ENCODE peak calls at places on chromosomes 7 and 10, in five cellular contexts. One of them, this sample, is unnamed.

GRCh38 chr10:49167629-49168540 is 20.3 kb downstream of the TMEM273 start:
- DNase-seq in thoracic aorta: no peak
- DNase-seq in heart right ventricle: no peak
- DNase-seq in gastrocnemius medialis: no peak
- DNase-seq in iPS DF 6.9: no peak
- DNase-seq in this sample: peak; percentile 44

GRCh38 chr7:145053781-145054180 is 217.9 kb upstream of the TPK1 start:
- DNase-seq in thoracic aorta: no peak
- DNase-seq in gastrocnemius medialis: no peak
- DNase-seq in heart right ventricle: no peak
- DNase-seq in iPS DF 6.9: no peak
- DNase-seq in this sample: no peak

GRCh38 chr7:106124176-106124575 is 12.1 kb upstream of the SYPL1 start:
- DNase-seq in heart right ventricle: no peak
- DNase-seq in iPS DF 6.9: no peak
- DNase-seq in gastrocnemius medialis: no peak
- DNase-seq in thoracic aorta: no peak
- DNase-seq in this sample: no peak

GRCh38 chr7:137343483-137343841 is at the start of gene PTN:
- DNase-seq in thoracic aorta: no peak
- DNase-seq in iPS DF 6.9: no peak
- DNase-seq in gastrocnemius medialis: no peak
- DNase-seq in heart right ventricle: peak; percentile 27
- DNase-seq in this sample: no peak

GRCh38 chr7:158516524-158516923 is 71.1 kb downstream of the PTPRN2 start:
- DNase-seq in thoracic aorta: no peak
- DNase-seq in heart right ventricle: no peak
- DNase-seq in gastrocnemius medialis: no peak
- DNase-seq in iPS DF 6.9: no peak
- DNase-seq in this sample: no peak

GRCh38 chr10:21146446-21146789 is 249.3 kb upstream of the NEBL start:
- DNase-seq in heart right ventricle: no peak
- DNase-seq in iPS DF 6.9: no peak
- DNase-seq in gastrocnemius medialis: no peak
- DNase-seq in thoracic aorta: no peak
- DNase-seq in this sample: no peak

GRCh38 chr10:80274396-80275134 is 14.9 kb downstream of the MAT1A start:
- DNase-seq in iPS DF 6.9: no peak
- DNase-seq in gastrocnemius medialis: no peak
- DNase-seq in heart right ventricle: no peak
- DNase-seq in thoracic aorta: no peak
- DNase-seq in this sample: no peak

GRCh38 chr7:73988197-73988596 is 39.8 kb upstream of the ELN start:
- DNase-seq in gastrocnemius medialis: no peak
- DNase-seq in heart right ventricle: peak; percentile 58
- DNase-seq in iPS DF 6.9: no peak
- DNase-seq in thoracic aorta: no peak
- DNase-seq in this sample: no peak

GRCh38 chr7:85719981-85720963 is 533.4 kb upstream of the SEMA3D start:
- DNase-seq in heart right ventricle: no peak
- DNase-seq in thoracic aorta: no peak
- DNase-seq in gastrocnemius medialis: no peak
- DNase-seq in iPS DF 6.9: no peak
- DNase-seq in this sample: no peak

GRCh38 chr10:46020871-46021553 is 9.4 kb downstream of the NCOA4 start:
- DNase-seq in heart right ventricle: no peak
- DNase-seq in gastrocnemius medialis: no peak
- DNase-seq in thoracic aorta: no peak
- DNase-seq in iPS DF 6.9: no peak
- DNase-seq in this sample: no peak

GRCh38 chr10:125105155-125105554 is 55.2 kb downstream of the CTBP2 start:
- DNase-seq in iPS DF 6.9: no peak
- DNase-seq in heart right ventricle: no peak
- DNase-seq in thoracic aorta: no peak
- DNase-seq in gastrocnemius medialis: no peak
- DNase-seq in this sample: no peak

GRCh38 chr10:112532053-112532658 is 85.1 kb downstream of the VTI1A start:
- DNase-seq in gastrocnemius medialis: no peak
- DNase-seq in heart right ventricle: no peak
- DNase-seq in thoracic aorta: no peak
- DNase-seq in iPS DF 6.9: no peak
- DNase-seq in this sample: no peak

GRCh38 chr10:32146166-32146565 is 89.9 kb upstream of the KIF5B start:
- DNase-seq in iPS DF 6.9: no peak
- DNase-seq in heart right ventricle: no peak
- DNase-seq in gastrocnemius medialis: no peak
- DNase-seq in thoracic aorta: no peak
- DNase-seq in this sample: no peak

GRCh38 chr7:100801833-100802568 is 25.3 kb downstream of the EPHB4 start:
- DNase-seq in heart right ventricle: no peak
- DNase-seq in thoracic aorta: no peak
- DNase-seq in iPS DF 6.9: no peak
- DNase-seq in gastrocnemius medialis: no peak
- DNase-seq in this sample: no peak

GRCh38 chr7:92461027-92462003 is 14.0 kb downstream of the GATAD1 start:
- DNase-seq in gastrocnemius medialis: no peak
- DNase-seq in iPS DF 6.9: no peak
- DNase-seq in heart right ventricle: no peak
- DNase-seq in thoracic aorta: no peak
- DNase-seq in this sample: no peak

GRCh38 chr10:63644398-63645142 is 123.4 kb downstream of the REEP3 start:
- DNase-seq in heart right ventricle: no peak
- DNase-seq in thoracic aorta: no peak
- DNase-seq in gastrocnemius medialis: no peak
- DNase-seq in iPS DF 6.9: no peak
- DNase-seq in this sample: no peak

GRCh38 chr10:21751341-21752310 is 217.6 kb downstream of the MLLT10 start:
- DNase-seq in thoracic aorta: no peak
- DNase-seq in heart right ventricle: no peak
- DNase-seq in iPS DF 6.9: peak; percentile 81
- DNase-seq in gastrocnemius medialis: no peak
- DNase-seq in this sample: no peak

GRCh38 chr7:35268953-35269352 is 15.1 kb upstream of the TBX20 start:
- DNase-seq in thoracic aorta: no peak
- DNase-seq in heart right ventricle: no peak
- DNase-seq in gastrocnemius medialis: no peak
- DNase-seq in iPS DF 6.9: no peak
- DNase-seq in this sample: no peak

GRCh38 chr7:144174613-144175012 is 8.7 kb upstream of the CTAGE4 start:
- DNase-seq in gastrocnemius medialis: no peak
- DNase-seq in heart right ventricle: no peak
- DNase-seq in thoracic aorta: no peak
- DNase-seq in iPS DF 6.9: no peak
- DNase-seq in this sample: no peak

GRCh38 chr7:9937944-9938631 is 1035.6 kb upstream of the PHF14 start:
- DNase-seq in thoracic aorta: no peak
- DNase-seq in iPS DF 6.9: no peak
- DNase-seq in heart right ventricle: no peak
- DNase-seq in gastrocnemius medialis: no peak
- DNase-seq in this sample: no peak

GRCh38 chr7:24877790-24878311 is 102.1 kb downstream of the OSBPL3 start:
- DNase-seq in heart right ventricle: no peak
- DNase-seq in thoracic aorta: no peak
- DNase-seq in gastrocnemius medialis: peak; percentile 5
- DNase-seq in iPS DF 6.9: no peak
- DNase-seq in this sample: no peak

GRCh38 chr7:24871765-24872164 is 108.2 kb downstream of the OSBPL3 start:
- DNase-seq in heart right ventricle: no peak
- DNase-seq in iPS DF 6.9: no peak
- DNase-seq in gastrocnemius medialis: no peak
- DNase-seq in thoracic aorta: no peak
- DNase-seq in this sample: no peak

GRCh38 chr7:138095972-138096935 is 20.0 kb downstream of the AKR1D1 start:
- DNase-seq in thoracic aorta: no peak
- DNase-seq in gastrocnemius medialis: no peak
- DNase-seq in iPS DF 6.9: no peak
- DNase-seq in heart right ventricle: no peak
- DNase-seq in this sample: no peak

GRCh38 chr7:151776446-151776845 is 100.5 kb downstream of the PRKAG2 start:
- DNase-seq in gastrocnemius medialis: no peak
- DNase-seq in heart right ventricle: no peak
- DNase-seq in thoracic aorta: no peak
- DNase-seq in iPS DF 6.9: no peak
- DNase-seq in this sample: no peak

GRCh38 chr10:129971381-129972144 is 7.5 kb upstream of the EBF3 start:
- DNase-seq in heart right ventricle: peak; percentile 73
- DNase-seq in iPS DF 6.9: no peak
- DNase-seq in thoracic aorta: no peak
- DNase-seq in gastrocnemius medialis: no peak
- DNase-seq in this sample: no peak

GRCh38 chr10:33114451-33114944 is 156.5 kb upstream of the ITGB1 start:
- DNase-seq in thoracic aorta: no peak
- DNase-seq in gastrocnemius medialis: no peak
- DNase-seq in iPS DF 6.9: no peak
- DNase-seq in heart right ventricle: no peak
- DNase-seq in this sample: no peak

GRCh38 chr7:94364816-94365215 is 29.9 kb upstream of the COL1A2 start:
- DNase-seq in heart right ventricle: no peak
- DNase-seq in gastrocnemius medialis: no peak
- DNase-seq in iPS DF 6.9: no peak
- DNase-seq in thoracic aorta: no peak
- DNase-seq in this sample: no peak

GRCh38 chr7:94366827-94367226 is 27.9 kb upstream of the COL1A2 start:
- DNase-seq in heart right ventricle: no peak
- DNase-seq in gastrocnemius medialis: no peak
- DNase-seq in thoracic aorta: no peak
- DNase-seq in iPS DF 6.9: no peak
- DNase-seq in this sample: no peak

GRCh38 chr7:94367940-94368339 is 26.8 kb upstream of the COL1A2 start:
- DNase-seq in heart right ventricle: no peak
- DNase-seq in iPS DF 6.9: no peak
- DNase-seq in thoracic aorta: no peak
- DNase-seq in gastrocnemius medialis: no peak
- DNase-seq in this sample: no peak

GRCh38 chr7:94366163-94366562 is 28.5 kb upstream of the COL1A2 start:
- DNase-seq in iPS DF 6.9: no peak
- DNase-seq in thoracic aorta: no peak
- DNase-seq in heart right ventricle: no peak
- DNase-seq in gastrocnemius medialis: no peak
- DNase-seq in this sample: no peak

GRCh38 chr7:94368371-94368791 is 26.3 kb upstream of the COL1A2 start:
- DNase-seq in iPS DF 6.9: no peak
- DNase-seq in gastrocnemius medialis: no peak
- DNase-seq in thoracic aorta: no peak
- DNase-seq in heart right ventricle: no peak
- DNase-seq in this sample: no peak
- H3K27ac ChIP-seq in iPS DF 6.9: no peak overlapping the region
- H3K27ac ChIP-seq in gastrocnemius medialis: peak overlapping the region; percentile 27
- H3K27ac ChIP-seq in thoracic aorta: peak overlapping the region; percentile 81
- H3K27ac ChIP-seq in heart right ventricle: peak overlapping the region; percentile 58
- H3K27ac ChIP-seq in this sample: peak overlapping the region; percentile 82

DNA sequence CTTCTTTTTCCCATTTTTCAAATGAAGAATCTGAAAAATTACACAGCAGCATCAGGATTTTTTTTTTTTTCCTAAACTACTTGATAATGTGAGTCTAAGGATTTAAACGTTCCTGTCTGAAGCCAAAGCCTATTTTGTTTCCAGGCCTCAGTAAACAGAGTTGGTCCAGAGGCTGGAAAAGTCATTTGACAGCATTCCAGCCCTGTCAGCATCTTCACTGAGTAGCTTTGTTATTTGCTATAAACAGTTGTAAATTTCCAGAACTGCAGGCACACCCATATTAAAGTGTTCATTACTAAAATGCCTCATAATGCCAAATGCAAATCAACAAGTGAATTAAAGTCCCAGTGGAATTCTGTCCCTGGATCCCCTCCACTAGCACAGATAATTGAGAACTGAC is 35.5 kb upstream of the KMT2E start:
- DNase-seq in gastrocnemius medialis: no peak
- DNase-seq in heart right ventricle: no peak
- DNase-seq in iPS DF 6.9: no peak
- DNase-seq in thoracic aorta: no peak
- DNase-seq in this sample: no peak
- H3K4me1 ChIP-seq in gastrocnemius medialis: peaks cover 75% of the 10 kb centered on the region
- H3K4me1 ChIP-seq in heart right ventricle: peaks cover 83% of the 10 kb centered on the region
- H3K4me1 ChIP-seq in iPS DF 6.9: no peaks in the 10 kb centered on the region
- H3K4me1 ChIP-seq in thoracic aorta: peaks cover 82% of the 10 kb centered on the region
- H3K4me1 ChIP-seq in this sample: no peaks in the 10 kb centered on the region

GRCh38 chr10:132597654-132598053 is 60.1 kb downstream of the INPP5A start:
- DNase-seq in heart right ventricle: no peak
- DNase-seq in thoracic aorta: no peak
- DNase-seq in gastrocnemius medialis: no peak
- DNase-seq in iPS DF 6.9: no peak
- DNase-seq in this sample: no peak

GRCh38 chr10:132593900-132594876 is 56.6 kb downstream of the INPP5A start:
- DNase-seq in heart right ventricle: no peak
- DNase-seq in gastrocnemius medialis: no peak
- DNase-seq in iPS DF 6.9: no peak
- DNase-seq in thoracic aorta: no peak
- DNase-seq in this sample: no peak

GRCh38 chr10:132595021-132595420 is 57.4 kb downstream of the INPP5A start:
- DNase-seq in thoracic aorta: no peak
- DNase-seq in heart right ventricle: no peak
- DNase-seq in iPS DF 6.9: no peak
- DNase-seq in gastrocnemius medialis: no peak
- DNase-seq in this sample: no peak

GRCh38 chr10:132596742-132597279 is 59.2 kb downstream of the INPP5A start:
- DNase-seq in heart right ventricle: no peak
- DNase-seq in thoracic aorta: no peak
- DNase-seq in iPS DF 6.9: no peak
- DNase-seq in gastrocnemius medialis: no peak
- DNase-seq in this sample: no peak

GRCh38 chr10:132595850-132596249 is 58.3 kb downstream of the INPP5A start:
- DNase-seq in heart right ventricle: no peak
- DNase-seq in gastrocnemius medialis: no peak
- DNase-seq in thoracic aorta: no peak
- DNase-seq in iPS DF 6.9: no peak
- DNase-seq in this sample: no peak
- H3K27ac ChIP-seq in heart right ventricle: no peak overlapping the region
- H3K27ac ChIP-seq in gastrocnemius medialis: peak overlapping the region; percentile 38
- H3K27ac ChIP-seq in thoracic aorta: peak overlapping the region; percentile 24
- H3K27ac ChIP-seq in iPS DF 6.9: no peak overlapping the region
- H3K27ac ChIP-seq in this sample: peak overlapping the region; percentile 15

DNA sequence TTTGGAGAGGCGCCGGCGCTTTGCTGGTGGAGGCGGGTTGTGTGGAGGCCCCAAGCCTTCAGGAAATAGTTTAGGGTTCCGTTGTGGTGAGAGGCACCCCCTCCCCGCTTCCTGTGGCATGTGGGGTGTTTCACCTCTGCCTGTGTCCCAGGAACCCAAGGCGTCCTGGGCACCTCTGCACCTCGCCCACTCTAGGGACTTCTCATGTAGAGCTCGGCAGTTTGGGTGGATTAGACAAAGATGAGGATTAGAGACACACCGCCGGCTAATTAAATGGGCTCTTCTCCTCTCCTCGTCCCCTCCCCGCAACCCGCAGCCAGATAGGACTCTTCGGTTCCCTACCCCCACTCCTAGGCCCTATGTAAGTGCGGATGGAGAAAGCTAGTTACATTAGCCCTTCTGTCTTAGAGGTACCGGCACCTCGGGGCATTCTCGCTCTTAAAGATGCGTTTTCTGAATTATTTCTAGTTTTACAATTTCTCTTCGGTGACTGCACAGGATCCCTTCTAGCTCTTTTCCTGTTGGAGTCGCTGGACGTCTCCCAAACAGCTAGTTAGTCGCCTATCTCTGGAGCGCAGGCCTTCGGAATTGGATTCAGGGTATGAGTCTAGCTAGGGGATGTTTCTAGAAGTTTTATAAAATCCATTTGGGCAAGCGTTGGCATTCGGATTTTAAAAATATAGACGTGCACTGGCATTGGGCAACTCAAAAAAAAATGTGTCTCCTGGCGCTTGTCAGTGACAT is 7.8 kb downstream of the PTF1A start:
- DNase-seq in heart right ventricle: no peak
- DNase-seq in thoracic aorta: no peak
- DNase-seq in gastrocnemius medialis: no peak
- DNase-seq in iPS DF 6.9: no peak
- DNase-seq in this sample: no peak
- H3K4me1 ChIP-seq in heart right ventricle: peaks cover 1% of the 10 kb centered on the region
- H3K4me1 ChIP-seq in thoracic aorta: peaks cover 3% of the 10 kb centered on the region
- H3K4me1 ChIP-seq in gastrocnemius medialis: no peaks in the 10 kb centered on the region
- H3K4me1 ChIP-seq in iPS DF 6.9: peaks cover 4% of the 10 kb centered on the region
- H3K4me1 ChIP-seq in this sample: no peaks in the 10 kb centered on the region

This sample was measured in ascending aorta.